ENCODE peak calls at places on chromosomes 12 and 14, in ten cellular contexts. K is activated CD4-positive, alpha-beta T cell treated with anti-CD3 and anti-CD28 coated beads, Interleukin-2, amount 10 ng/mL, durations not matched to agents 7 days and 5 days; M is CD8-positive, alpha-beta memory T cell; G is GM23338; U is HuH-7; C is HS-5; D is GM12865; I is cerebellar cortex; E is NCI-H460; V is tibial artery. R is an unnamed sample.

GRCh38 chr14:58107947-58108552 is 44.0 kb downstream of the ARMH4 start:
- DNase-seq in D (peak; percentile 67), V (no peak), C (no peak), E (peak; percentile 55), K (peak; percentile 49), G (peak; percentile 75), U (peak; percentile 24), M (peak; percentile 25), I (peak; percentile 81), R (no peak)

GRCh38 chr12:121388421-121388981 is 11.4 kb upstream of the RNF34 start:
- DNase-seq in I (no peak), U (no peak), C (peak; percentile 36), D (no peak), V (no peak), M (no peak), E (no peak), K (no peak), G (no peak), R (peak; percentile 4)

GRCh38 chr14:98077176-98077575 is 1194.8 kb downstream of the BCL11B start:
- DNase-seq in V (no peak), U (no peak), I (no peak), M (no peak), C (no peak), K (no peak), D (no peak), G (no peak), E (no peak), R (no peak)

GRCh38 chr12:67531519-67531918 is 117.0 kb upstream of the DYRK2 start:
- DNase-seq in M (no peak), C (no peak), U (no peak), K (no peak), V (no peak), E (no peak), D (no peak), G (no peak), I (no peak), R (no peak)

GRCh38 chr14:95901014-95901413 is 24.4 kb downstream of the TUNAR start:
- DNase-seq in V (no peak), K (no peak), G (no peak), I (peak; percentile 16), M (no peak), D (no peak), U (no peak), E (no peak), C (peak; percentile 23), R (no peak)

GRCh38 chr12:121628037-121628436 is 1.7 kb downstream of the ORAI1 start:
- DNase-seq in U (no peak), V (no peak), K (peak; percentile 20), G (no peak), M (no peak), I (no peak), E (no peak), C (no peak), D (peak; percentile 27), R (no peak)

GRCh38 chr12:85550924-85551323 is 270.9 kb downstream of the ALX1 start:
- DNase-seq in K (no peak), G (peak; percentile 60), C (no peak), U (no peak), V (no peak), E (no peak), M (no peak), I (no peak), D (no peak), R (no peak)

GRCh38 chr14:105207460-105207901 is 26.4 kb upstream of the NUDT14 start:
- DNase-seq in G (peak; percentile 52), M (no peak), K (no peak), D (no peak), I (peak; percentile 36), E (no peak), C (no peak), V (no peak), U (peak; percentile 62), R (no peak)

GRCh38 chr12:132067182-132067581 is 76.9 kb downstream of the DDX51 start:
- DNase-seq in K (no peak), U (no peak), V (no peak), M (no peak), G (no peak), D (no peak), E (no peak), I (no peak), C (no peak), R (no peak)

GRCh38 chr12:1984759-1985158 is 19.5 kb downstream of the DCP1B start:
- DNase-seq in M (no peak), I (no peak), U (no peak), K (no peak), C (no peak), E (no peak), D (no peak), G (no peak), V (no peak), R (no peak)

GRCh38 chr12:72273851-72274284 is 1.7 kb downstream of the TRHDE start:
- DNase-seq in K (no peak), U (no peak), V (no peak), C (no peak), G (peak; percentile 36), M (no peak), I (peak; percentile 58), E (no peak), D (no peak), R (no peak)

GRCh38 chr14:102187044-102187443 is 47.3 kb downstream of the WDR20 start:
- DNase-seq in G (no peak), E (peak; percentile 39), M (no peak), U (no peak), V (no peak), I (no peak), K (no peak), C (peak; percentile 57), D (no peak), R (no peak)

GRCh38 chr12:77001181-77001758 is 64.1 kb downstream of the E2F7 start:
- DNase-seq in M (no peak), E (no peak), K (no peak), C (no peak), G (peak; percentile 6), V (no peak), D (no peak), I (no peak), U (peak; percentile 10), R (no peak)

GRCh38 chr14:101731187-101732080 is 30.1 kb upstream of the PPP2R5C start:
- DNase-seq in V (peak; percentile 54), K (peak; percentile 82), M (peak; percentile 75), U (no peak), I (peak; percentile 81), C (peak; percentile 60), E (peak; percentile 96), G (peak; percentile 46), D (peak; percentile 59), R (no peak)

GRCh38 chr14:68546839-68547238 is 246.0 kb downstream of the ZFP36L1 start:
- DNase-seq in G (no peak), V (peak; percentile 70), K (no peak), I (no peak), D (no peak), E (peak; percentile 28), U (no peak), M (no peak), C (peak; percentile 64), R (no peak)

GRCh38 chr12:85865905-85866304 is 8.2 kb upstream of the NTS start:
- DNase-seq in U (no peak), E (no peak), V (no peak), I (no peak), K (no peak), M (no peak), C (no peak), G (no peak), D (no peak), R (no peak)

GRCh38 chr14:104278214-104278534 is 139.8 kb downstream of the KIF26A start:
- DNase-seq in E (no peak), M (no peak), K (no peak), C (no peak), U (no peak), D (no peak), I (no peak), V (no peak), G (no peak), R (no peak)

GRCh38 chr12:58293308-58293983 is 352.1 kb downstream of the ATP23 start:
- DNase-seq in D (no peak), G (no peak), U (no peak), E (no peak), M (no peak), I (no peak), C (no peak), V (no peak), K (no peak), R (no peak)

GRCh38 chr14:68649461-68650189 is 143.2 kb downstream of the ZFP36L1 start:
- DNase-seq in D (no peak), K (no peak), C (peak; percentile 24), I (no peak), M (no peak), G (no peak), E (no peak), V (no peak), U (no peak), R (peak; percentile 38)

GRCh38 chr14:68283378-68284123 is 464.0 kb downstream of the RAD51B start:
- DNase-seq in I (no peak), M (peak; percentile 65), G (no peak), D (peak; percentile 97), V (peak; percentile 32), C (no peak), U (no peak), K (peak; percentile 74), E (no peak), R (no peak)

GRCh38 chr14:52399886-52400599 is 85.9 kb downstream of the PTGER2 start:
- DNase-seq in V (no peak), C (no peak), D (no peak), G (peak; percentile 42), E (no peak), U (peak; percentile 10), K (no peak), I (no peak), M (no peak), R (no peak)

GRCh38 chr12:85996280-85996679 is 122.2 kb downstream of the NTS start:
- DNase-seq in G (no peak), V (no peak), K (no peak), E (no peak), I (no peak), M (no peak), D (no peak), C (no peak), U (no peak), R (no peak)

GRCh38 chr12:108495054-108495453 is 20.0 kb upstream of the FICD start:
- DNase-seq in I (no peak), G (peak; percentile 86), E (peak; percentile 49), D (peak; percentile 68), C (no peak), M (no peak), V (no peak), U (peak; percentile 42), K (peak; percentile 35), R (no peak)

GRCh38 chr12:8822298-8822697 is at the start of gene A2ML1:
- DNase-seq in I (no peak), E (no peak), U (no peak), D (no peak), G (no peak), K (no peak), V (no peak), C (no peak), M (no peak), R (no peak)

GRCh38 chr12:43832506-43833168 is 3.2 kb upstream of the TMEM117 start:
- DNase-seq in V (no peak), I (no peak), M (peak; percentile 25), C (no peak), E (no peak), D (no peak), G (no peak), U (no peak), K (peak; percentile 16), R (no peak)

GRCh38 chr12:48982397-48983080 is 4.4 kb downstream of the WNT1 start:
- DNase-seq in U (no peak), G (no peak), D (no peak), E (no peak), I (no peak), K (no peak), V (no peak), C (no peak), M (no peak), R (no peak)

GRCh38 chr12:32170437-32170998 is 63.9 kb downstream of the BICD1 start:
- DNase-seq in M (no peak), I (peak; percentile 56), V (no peak), G (no peak), E (no peak), U (no peak), K (no peak), D (no peak), C (no peak), R (no peak)

R was measured in sciatic nerve.